ENCODE peak calls at places on chromosomes 12 and 14, in eight cellular contexts. M, C, Q, J, B, E, F and T are unnamed samples.
A peak's percentile ranks its signal among the peaks of the same experiment; 100 is the strongest.

GRCh38 chr14:61462566-61463195 is 141.3 kb downstream of the PRKCH start:
- DNase-seq in J (peak; percentile 79), F (no peak), Q (no peak), E (peak; percentile 83), B (peak; percentile 82), C (peak; percentile 50), M (no peak), T (peak; percentile 48)

GRCh38 chr12:132117558-132117875 is 26.6 kb downstream of the DDX51 start:
- DNase-seq in J (peak; percentile 64), M (no peak), C (no peak), Q (no peak), F (no peak), E (no peak), B (no peak), T (no peak)

GRCh38 chr12:3218846-3219632 is 141.9 kb downstream of the TSPAN9 start:
- DNase-seq in B (no peak), J (no peak), C (no peak), F (no peak), Q (no peak), E (no peak), M (no peak), T (no peak)

GRCh38 chr12:1859643-1860042 is 39.3 kb downstream of the LRTM2 start:
- DNase-seq in B (peak; percentile 86), E (no peak), F (peak; percentile 18), C (peak; percentile 57), J (peak; percentile 16), M (no peak), Q (no peak), T (peak; percentile 39)

GRCh38 chr14:81986005-81986404 is 452.4 kb upstream of the SEL1L start:
- DNase-seq in B (no peak), Q (no peak), C (no peak), M (no peak), J (no peak), E (no peak), F (no peak), T (no peak)

GRCh38 chr12:57772429-57773322 is at the start of gene EEF1AKMT3:
- DNase-seq in Q (no peak), E (no peak), F (no peak), J (no peak), M (peak; percentile 70), B (peak; percentile 75), C (peak; percentile 66), T (no peak)

GRCh38 chr14:71193663-71194062 is 286.4 kb downstream of the PCNX1 start:
- DNase-seq in M (no peak), C (peak; percentile 46), E (no peak), B (no peak), Q (no peak), F (no peak), J (no peak), T (no peak)

GRCh38 chr12:100215209-100215608 is 14.6 kb downstream of the ACTR6 start:
- DNase-seq in E (no peak), M (no peak), F (no peak), B (no peak), J (no peak), Q (no peak), C (no peak), T (no peak)

GRCh38 chr12:109716512-109717389 is 3.1 kb downstream of the FAM222A start:
- DNase-seq in Q (peak; percentile 83), F (no peak), E (no peak), C (no peak), M (no peak), B (no peak), J (no peak), T (no peak)

GRCh38 chr14:35174342-35174741 is 52.0 kb downstream of the PRORP start:
- DNase-seq in M (no peak), F (no peak), E (no peak), J (no peak), B (no peak), C (no peak), Q (no peak), T (no peak)

GRCh38 chr14:61532818-61533217 is 162.5 kb upstream of the HIF1A start:
- DNase-seq in J (no peak), Q (no peak), E (no peak), B (no peak), C (no peak), F (no peak), M (no peak), T (no peak)

GRCh38 chr12:20050166-20050565 is 318.2 kb upstream of the PDE3A start:
- DNase-seq in Q (no peak), C (no peak), J (no peak), B (no peak), F (no peak), M (no peak), E (no peak), T (no peak)

GRCh38 chr12:56358836-56359532 is 923 bp downstream of the STAT2 start:
- DNase-seq in B (peak; percentile 84), J (no peak), F (no peak), C (peak; percentile 65), E (peak; percentile 83), Q (peak; percentile 87), M (no peak), T (peak; percentile 47)